ENCODE peak calls at places on chromosomes 6 and 20, in ten cellular contexts. One of them, this sample, is unnamed.

GRCh38 chr6:12331951-12332749 is 42.0 kb downstream of the EDN1 start:
- DNase-seq in suprapubic skin: peak
- DNase-seq in stomach: peak
- DNase-seq in A549: peak
- DNase-seq in HepG2: peak
- DNase-seq in H1: no peak
- DNase-seq in tibial nerve: no peak
- DNase-seq in transverse colon: peak
- DNase-seq in ovary: no peak
- DNase-seq in sigmoid colon: no peak
- DNase-seq in this sample: no peak

GRCh38 chr20:49633643-49634042 is 65.7 kb upstream of the PTGIS start:
- DNase-seq in HepG2: no peak
- DNase-seq in suprapubic skin: no peak
- DNase-seq in A549: no peak
- DNase-seq in H1: no peak
- DNase-seq in sigmoid colon: no peak
- DNase-seq in tibial nerve: no peak
- DNase-seq in stomach: no peak
- DNase-seq in ovary: no peak
- DNase-seq in transverse colon: no peak
- DNase-seq in this sample: no peak

GRCh38 chr20:45082468-45082867 is 18.5 kb downstream of the KCNS1 start:
- DNase-seq in transverse colon: no peak
- DNase-seq in H1: no peak
- DNase-seq in tibial nerve: no peak
- DNase-seq in stomach: no peak
- DNase-seq in A549: no peak
- DNase-seq in ovary: no peak
- DNase-seq in suprapubic skin: no peak
- DNase-seq in sigmoid colon: no peak
- DNase-seq in HepG2: no peak
- DNase-seq in this sample: no peak

GRCh38 chr20:1809611-1810510 is 85.3 kb upstream of the SIRPA start:
- DNase-seq in ovary: no peak
- DNase-seq in A549: peak
- DNase-seq in stomach: no peak
- DNase-seq in sigmoid colon: no peak
- DNase-seq in suprapubic skin: no peak
- DNase-seq in tibial nerve: no peak
- DNase-seq in HepG2: no peak
- DNase-seq in H1: no peak
- DNase-seq in transverse colon: no peak
- DNase-seq in this sample: peak

GRCh38 chr6:113094781-113095180 is 747.7 kb downstream of the RFPL4B start:
- DNase-seq in suprapubic skin: no peak
- DNase-seq in ovary: no peak
- DNase-seq in HepG2: no peak
- DNase-seq in H1: no peak
- DNase-seq in transverse colon: no peak
- DNase-seq in tibial nerve: no peak
- DNase-seq in stomach: no peak
- DNase-seq in sigmoid colon: no peak
- DNase-seq in A549: no peak
- DNase-seq in this sample: no peak

GRCh38 chr20:36010081-36010480 is 41.7 kb downstream of the CNBD2 start:
- DNase-seq in stomach: no peak
- DNase-seq in HepG2: peak
- DNase-seq in transverse colon: no peak
- DNase-seq in sigmoid colon: no peak
- DNase-seq in H1: no peak
- DNase-seq in ovary: no peak
- DNase-seq in tibial nerve: no peak
- DNase-seq in suprapubic skin: peak
- DNase-seq in A549: no peak
- DNase-seq in this sample: no peak

GRCh38 chr20:10619427-10619826 is 54.4 kb downstream of the JAG1 start:
- DNase-seq in tibial nerve: no peak
- DNase-seq in ovary: no peak
- DNase-seq in A549: peak
- DNase-seq in sigmoid colon: no peak
- DNase-seq in suprapubic skin: no peak
- DNase-seq in HepG2: no peak
- DNase-seq in H1: no peak
- DNase-seq in transverse colon: no peak
- DNase-seq in stomach: no peak
- DNase-seq in this sample: no peak

GRCh38 chr6:141682391-141682790 is 450.3 kb upstream of the GJE1 start:
- DNase-seq in sigmoid colon: no peak
- DNase-seq in ovary: no peak
- DNase-seq in H1: no peak
- DNase-seq in suprapubic skin: no peak
- DNase-seq in A549: no peak
- DNase-seq in stomach: no peak
- DNase-seq in HepG2: no peak
- DNase-seq in tibial nerve: no peak
- DNase-seq in transverse colon: no peak
- DNase-seq in this sample: no peak

GRCh38 chr6:28269492-28269891 is 2.5 kb downstream of the ZSCAN26 start:
- DNase-seq in transverse colon: no peak
- DNase-seq in tibial nerve: no peak
- DNase-seq in suprapubic skin: no peak
- DNase-seq in HepG2: no peak
- DNase-seq in ovary: no peak
- DNase-seq in sigmoid colon: no peak
- DNase-seq in H1: no peak
- DNase-seq in A549: peak
- DNase-seq in stomach: no peak
- DNase-seq in this sample: no peak

GRCh38 chr20:34324541-34324940 is 21.4 kb upstream of the AHCY start:
- DNase-seq in tibial nerve: no peak
- DNase-seq in transverse colon: no peak
- DNase-seq in stomach: no peak
- DNase-seq in HepG2: no peak
- DNase-seq in ovary: no peak
- DNase-seq in sigmoid colon: no peak
- DNase-seq in suprapubic skin: no peak
- DNase-seq in H1: no peak
- DNase-seq in A549: no peak
- DNase-seq in this sample: no peak

GRCh38 chr6:40477246-40478126 is 109.7 kb downstream of the LRFN2 start:
- DNase-seq in A549: no peak
- DNase-seq in stomach: no peak
- DNase-seq in HepG2: no peak
- DNase-seq in tibial nerve: no peak
- DNase-seq in H1: no peak
- DNase-seq in sigmoid colon: no peak
- DNase-seq in suprapubic skin: no peak
- DNase-seq in ovary: no peak
- DNase-seq in transverse colon: peak
- DNase-seq in this sample: no peak

GRCh38 chr6:141667580-141668309 is 465.0 kb upstream of the GJE1 start:
- DNase-seq in ovary: no peak
- DNase-seq in H1: no peak
- DNase-seq in stomach: no peak
- DNase-seq in HepG2: no peak
- DNase-seq in A549: no peak
- DNase-seq in tibial nerve: no peak
- DNase-seq in suprapubic skin: no peak
- DNase-seq in sigmoid colon: no peak
- DNase-seq in transverse colon: no peak
- DNase-seq in this sample: no peak

GRCh38 chr20:53914091-53914860 is 156.1 kb downstream of the BCAS1 start:
- DNase-seq in suprapubic skin: peak
- DNase-seq in transverse colon: peak
- DNase-seq in ovary: no peak
- DNase-seq in stomach: no peak
- DNase-seq in sigmoid colon: no peak
- DNase-seq in tibial nerve: no peak
- DNase-seq in HepG2: no peak
- DNase-seq in H1: no peak
- DNase-seq in A549: no peak
- DNase-seq in this sample: no peak
- H3K4me3 ChIP-seq in suprapubic skin: no peak
- H3K4me3 ChIP-seq in transverse colon: no peak
- H3K4me3 ChIP-seq in ovary: no peak
- H3K4me3 ChIP-seq in stomach: no peak
- H3K4me3 ChIP-seq in sigmoid colon: no peak
- H3K4me3 ChIP-seq in tibial nerve: no peak
- H3K4me3 ChIP-seq in HepG2: no peak
- H3K4me3 ChIP-seq in H1: no peak
- H3K4me3 ChIP-seq in A549: no peak
- H3K4me3 ChIP-seq in this sample: peak

GRCh38 chr6:21270501-21271290 is 322.9 kb upstream of the SOX4 start:
- DNase-seq in tibial nerve: no peak
- DNase-seq in sigmoid colon: no peak
- DNase-seq in ovary: no peak
- DNase-seq in suprapubic skin: no peak
- DNase-seq in H1: no peak
- DNase-seq in HepG2: no peak
- DNase-seq in transverse colon: no peak
- DNase-seq in stomach: no peak
- DNase-seq in A549: no peak
- DNase-seq in this sample: no peak

GRCh38 chr6:21278078-21278790 is 315.3 kb upstream of the SOX4 start:
- DNase-seq in ovary: peak
- DNase-seq in suprapubic skin: no peak
- DNase-seq in transverse colon: no peak
- DNase-seq in H1: no peak
- DNase-seq in sigmoid colon: no peak
- DNase-seq in HepG2: no peak
- DNase-seq in tibial nerve: no peak
- DNase-seq in A549: no peak
- DNase-seq in stomach: no peak
- DNase-seq in this sample: peak

GRCh38 chr6:21277601-21278043 is 315.9 kb upstream of the SOX4 start:
- DNase-seq in transverse colon: no peak
- DNase-seq in stomach: no peak
- DNase-seq in suprapubic skin: no peak
- DNase-seq in H1: no peak
- DNase-seq in A549: peak
- DNase-seq in tibial nerve: no peak
- DNase-seq in ovary: no peak
- DNase-seq in HepG2: no peak
- DNase-seq in sigmoid colon: no peak
- DNase-seq in this sample: peak

GRCh38 chr6:21271431-21272155 is 322.0 kb upstream of the SOX4 start:
- DNase-seq in transverse colon: no peak
- DNase-seq in sigmoid colon: no peak
- DNase-seq in HepG2: peak
- DNase-seq in tibial nerve: no peak
- DNase-seq in suprapubic skin: no peak
- DNase-seq in A549: no peak
- DNase-seq in stomach: no peak
- DNase-seq in H1: no peak
- DNase-seq in ovary: no peak
- DNase-seq in this sample: no peak

GRCh38 chr6:21273451-21273850 is 320.1 kb upstream of the SOX4 start:
- DNase-seq in stomach: no peak
- DNase-seq in ovary: no peak
- DNase-seq in H1: no peak
- DNase-seq in HepG2: no peak
- DNase-seq in A549: no peak
- DNase-seq in sigmoid colon: no peak
- DNase-seq in transverse colon: no peak
- DNase-seq in tibial nerve: no peak
- DNase-seq in suprapubic skin: no peak
- DNase-seq in this sample: no peak
- TF ChIP-seq POLR2A in stomach: no peak
- TF ChIP-seq POLR2A in ovary: no peak
- TF ChIP-seq POLR2A in H1: no peak
- TF ChIP-seq POLR2A in HepG2: no peak
- TF ChIP-seq POLR2A in A549: no peak
- TF ChIP-seq POLR2A in sigmoid colon: no peak
- TF ChIP-seq POLR2A in transverse colon: no peak
- TF ChIP-seq POLR2A in tibial nerve: no peak
- TF ChIP-seq POLR2A in suprapubic skin: no peak
- TF ChIP-seq POLR2A in this sample: no peak

DNA sequence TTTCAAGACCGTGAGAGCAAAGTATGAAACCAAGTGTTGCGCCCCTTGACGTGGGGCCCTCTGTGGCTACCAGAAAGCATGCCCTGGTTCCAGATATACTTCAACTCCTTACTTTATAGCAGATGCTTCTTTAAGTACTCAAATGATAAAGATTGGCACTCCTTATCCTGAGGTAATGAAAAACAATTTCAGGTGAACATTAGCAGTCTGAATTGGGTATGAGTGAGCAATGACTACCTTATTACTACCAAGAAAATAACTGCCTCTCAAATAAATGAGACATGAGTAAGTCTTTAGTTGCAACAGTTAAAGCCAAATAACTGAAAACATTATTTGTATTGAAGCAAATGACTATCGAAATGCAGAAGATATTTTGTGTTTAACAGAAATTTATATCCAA is 408.7 kb downstream of the MMUT start:
- DNase-seq in A549: no peak
- DNase-seq in transverse colon: no peak
- DNase-seq in suprapubic skin: no peak
- DNase-seq in tibial nerve: no peak
- DNase-seq in stomach: no peak
- DNase-seq in sigmoid colon: no peak
- DNase-seq in HepG2: no peak
- DNase-seq in H1: no peak
- DNase-seq in ovary: no peak
- DNase-seq in this sample: no peak
- TF ChIP-seq EP300 in A549: no peak
- TF ChIP-seq EP300 in transverse colon: no peak
- TF ChIP-seq EP300 in suprapubic skin: no peak
- TF ChIP-seq EP300 in tibial nerve: no peak
- TF ChIP-seq EP300 in stomach: no peak
- TF ChIP-seq EP300 in sigmoid colon: no peak
- TF ChIP-seq EP300 in HepG2: no peak
- TF ChIP-seq EP300 in H1: no peak
- TF ChIP-seq EP300 in ovary: no peak
- TF ChIP-seq EP300 in this sample: no peak

DNA sequence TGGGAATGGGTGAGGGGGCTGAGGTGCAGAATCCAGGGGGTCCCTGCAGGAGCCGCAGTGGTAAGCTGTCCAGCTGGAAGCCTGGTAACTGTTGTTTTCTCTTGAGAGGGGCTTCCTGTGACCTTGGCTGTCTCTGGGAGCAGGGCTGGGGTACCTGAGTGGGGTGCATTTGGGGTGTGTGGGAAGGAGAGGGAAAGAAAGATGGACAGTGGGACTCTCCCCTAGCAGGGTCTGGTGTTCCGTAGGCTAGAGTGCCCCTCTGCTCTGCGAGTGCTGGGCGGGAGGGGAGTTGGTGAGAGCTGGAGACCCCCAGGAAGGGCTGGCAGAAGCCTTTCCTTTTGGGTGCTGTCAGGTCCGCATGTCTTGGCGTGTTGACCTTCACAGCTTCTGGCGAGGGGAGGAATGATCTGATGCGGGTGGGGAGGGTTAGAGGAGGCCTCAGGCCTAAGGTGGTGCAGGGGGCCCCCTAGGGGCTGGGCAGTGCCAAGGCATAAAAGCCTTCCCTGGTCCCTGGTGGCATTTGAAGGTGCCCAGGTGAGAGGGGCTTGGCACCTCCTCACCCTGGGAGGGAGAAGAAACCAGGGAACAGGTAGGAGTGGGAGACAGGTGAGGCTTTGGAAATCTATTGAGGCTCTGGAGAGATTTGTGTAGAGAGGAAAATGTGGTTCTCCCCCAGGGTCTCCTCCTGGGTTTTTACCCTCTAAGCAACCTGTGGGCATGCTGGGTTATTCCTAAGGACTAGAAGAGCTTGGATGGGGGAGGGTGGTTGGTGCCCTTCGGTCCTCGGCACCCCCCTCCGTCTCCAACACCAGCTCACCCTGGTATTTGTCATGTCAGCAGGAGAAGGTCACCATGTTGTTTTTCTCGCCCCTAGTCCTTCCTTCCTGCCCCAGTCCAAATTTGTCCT is 3.3 kb downstream of the VEGFA start:
- DNase-seq in ovary: peak
- DNase-seq in tibial nerve: no peak
- DNase-seq in stomach: peak
- DNase-seq in suprapubic skin: no peak
- DNase-seq in sigmoid colon: peak
- DNase-seq in A549: peak
- DNase-seq in H1: peak
- DNase-seq in transverse colon: peak
- DNase-seq in HepG2: peak
- DNase-seq in this sample: no peak
- H3K4me3 ChIP-seq in ovary: peak
- H3K4me3 ChIP-seq in tibial nerve: peak
- H3K4me3 ChIP-seq in stomach: peak
- H3K4me3 ChIP-seq in suprapubic skin: peak
- H3K4me3 ChIP-seq in sigmoid colon: peak
- H3K4me3 ChIP-seq in A549: peak
- H3K4me3 ChIP-seq in H1: peak
- H3K4me3 ChIP-seq in transverse colon: peak
- H3K4me3 ChIP-seq in HepG2: peak
- H3K4me3 ChIP-seq in this sample: peak

This sample was measured in esophagus muscularis mucosa.